ENCODE peak calls at places on chromosomes 11 and 22, in four cellular contexts. H, B, Q and V are unnamed samples.

GRCh38 chr11:116687458-116688201 is 85.2 kb downstream of the BUD13 start:
- DNase-seq in H (no peak), B (no peak), Q (no peak), V (no peak)

GRCh38 chr22:19411690-19412045 is 19.9 kb downstream of the HIRA start:
- DNase-seq in H (no peak), B (no peak), Q (no peak), V (no peak)

GRCh38 chr11:73294604-73295003 is 13.5 kb upstream of the ARHGEF17 start:
- DNase-seq in H (no peak), B (no peak), Q (no peak), V (no peak)

GRCh38 chr11:126880872-126881271 is 119.7 kb downstream of the KIRREL3 start:
- DNase-seq in H (no peak), B (no peak), Q (no peak), V (no peak)

GRCh38 chr11:78830277-78830676 is 255.6 kb upstream of the NARS2 start:
- DNase-seq in H (no peak), B (no peak), Q (no peak), V (no peak)

GRCh38 chr22:45977003-45977395 is at the start of gene WNT7B:
- DNase-seq in H (no peak), B (peak; percentile 66), Q (no peak), V (no peak)

GRCh38 chr22:31492151-31492550 is 2.5 kb upstream of the EIF4ENIF1 start:
- DNase-seq in H (no peak), B (no peak), Q (no peak), V (no peak)

GRCh38 chr11:17413414-17414316 is 25.2 kb upstream of the KCNJ11 start:
- DNase-seq in H (no peak), B (peak; percentile 79), Q (no peak), V (no peak)

GRCh38 chr11:61657566-61657965 is 22.6 kb upstream of the DAGLA start:
- DNase-seq in H (no peak), B (no peak), Q (no peak), V (no peak)

GRCh38 chr11:71774603-71775222 is 58.3 kb upstream of the DEFB108B start:
- DNase-seq in H (no peak), B (no peak), Q (no peak), V (no peak)

GRCh38 chr22:19057999-19058491 is 64.2 kb downstream of the DGCR2 start:
- DNase-seq in H (no peak), B (no peak), Q (no peak), V (no peak)

GRCh38 chr11:103183981-103184592 is 74.9 kb downstream of the DYNC2H1 start:
- DNase-seq in H (no peak), B (no peak), Q (no peak), V (no peak)

GRCh38 chr11:16346975-16347374 is 9.4 kb downstream of the SOX6 start:
- DNase-seq in H (no peak), B (no peak), Q (no peak), V (no peak)

GRCh38 chr11:67268036-67268683 is 1.9 kb downstream of the GRK2 start:
- DNase-seq in H (no peak), B (no peak), Q (peak; percentile 83), V (peak; percentile 69)

GRCh38 chr11:97996762-97997161 is 1024.0 kb upstream of the CNTN5 start:
- DNase-seq in H (no peak), B (no peak), Q (no peak), V (no peak)

GRCh38 chr11:11382858-11383532 is 29.9 kb upstream of the CSNK2A3 start:
- DNase-seq in H (no peak), B (no peak), Q (no peak), V (no peak)

GRCh38 chr22:24947383-24947782 is 889 bp upstream of the LHFPL7 start:
- DNase-seq in H (no peak), B (no peak), Q (no peak), V (no peak)

GRCh38 chr11:130999992-131000770 is 83.9 kb upstream of the SNX19 start:
- DNase-seq in H (no peak), B (no peak), Q (no peak), V (no peak)

GRCh38 chr22:44179196-44179988 is 1.3 kb upstream of the PARVG start:
- DNase-seq in H (no peak), B (no peak), Q (no peak), V (no peak)

GRCh38 chr11:17171342-17171741 is 36.4 kb downstream of the PIK3C2A start:
- DNase-seq in H (no peak), B (no peak), Q (no peak), V (no peak)

GRCh38 chr11:125750629-125751028 is 4.5 kb downstream of the PATE1 start:
- DNase-seq in H (no peak), B (no peak), Q (no peak), V (no peak)

GRCh38 chr11:117927926-117928325 is 1.3 kb downstream of the TMPRSS13 start:
- DNase-seq in H (no peak), B (no peak), Q (no peak), V (no peak)

GRCh38 chr11:126440792-126441514 is 85.5 kb downstream of the ST3GAL4 start:
- DNase-seq in H (peak; percentile 71), B (peak; percentile 84), Q (peak; percentile 75), V (peak; percentile 72)

GRCh38 chr11:12066056-12066798 is 44.2 kb upstream of the MICAL2 start:
- DNase-seq in H (no peak), B (no peak), Q (no peak), V (no peak)

GRCh38 chr22:40613025-40613424 is 23.5 kb downstream of the MRTFA start:
- DNase-seq in H (no peak), B (no peak), Q (no peak), V (no peak)

GRCh38 chr11:66315498-66315885 is 1.4 kb downstream of the CD248 start:
- DNase-seq in H (no peak), B (no peak), Q (no peak), V (no peak)

GRCh38 chr11:12526789-12527188 is 147.4 kb upstream of the TEAD1 start:
- DNase-seq in H (no peak), B (no peak), Q (no peak), V (no peak)